ENCODE peak calls at places on chromosome 11, in six cellular contexts. H is Peyer's patch, Y is adipocyte, U is hippocampal formation, D is NCI-H510A treated with DMSO at 0.1 percent for 48 hours, R is T-helper 2 cell. W is an unnamed sample.

GRCh38 chr11:38547464-38547863 is 1949.4 kb upstream of the RAG2 start:
- DNase-seq in H (no peak), Y (peak), U (no peak), D (no peak), R (no peak), W (no peak)

GRCh38 chr11:63845305-63845704 is 6.4 kb downstream of the MARK2 start:
- DNase-seq in H (no peak), Y (peak), U (no peak), D (no peak), R (no peak), W (no peak)

GRCh38 chr11:65917434-65918210 is 1.2 kb downstream of the C11orf68 start:
- DNase-seq in H (no peak), Y (no peak), U (no peak), D (no peak), R (no peak), W (no peak)

GRCh38 chr11:8822476-8822875 is 88.5 kb upstream of the AKIP1 start:
- DNase-seq in H (no peak), Y (no peak), U (no peak), D (no peak), R (no peak), W (no peak)

GRCh38 chr11:93648168-93648567 is 13.3 kb upstream of the CEP295 start:
- DNase-seq in H (no peak), Y (peak), U (no peak), D (peak), R (no peak), W (no peak)

GRCh38 chr11:2885017-2885675 is 429 bp downstream of the CDKN1C start:
- DNase-seq in H (peak), Y (peak), U (peak), D (no peak), R (no peak), W (peak)

GRCh38 chr11:40129276-40129675 is 1330.2 kb downstream of the LRRC4C start:
- DNase-seq in H (no peak), Y (no peak), U (no peak), D (no peak), R (no peak), W (no peak)

GRCh38 chr11:8267831-8268529 is 4.3 kb upstream of the LMO1 start:
- DNase-seq in H (peak), Y (peak), U (no peak), D (peak), R (no peak), W (no peak)

GRCh38 chr11:111417011-111417765 is 38.1 kb upstream of the POU2AF1 start:
- DNase-seq in H (no peak), Y (peak), U (no peak), D (peak), R (no peak), W (no peak)

GRCh38 chr11:76400967-76401366 is 19.8 kb downstream of the GVQW3 start:
- DNase-seq in H (no peak), Y (no peak), U (no peak), D (no peak), R (no peak), W (no peak)

GRCh38 chr11:19290356-19290755 is 49.6 kb upstream of the E2F8 start:
- DNase-seq in H (no peak), Y (no peak), U (no peak), D (no peak), R (no peak), W (no peak)